ENCODE peak calls at places on chromosomes 16 and 17, in six cellular contexts. V, B, S, U, P and O are unnamed samples.

GRCh38 chr16:88632587-88632930 is 5.8 kb upstream of the IL17C start:
- DNase-seq in S (no peak), U (no peak), P (no peak), V (no peak), B (no peak), O (no peak)

GRCh38 chr17:45342871-45343526 is 26.2 kb upstream of the MAP3K14 start:
- DNase-seq in U (no peak), S (no peak), B (no peak), V (no peak), P (no peak), O (no peak)

GRCh38 chr17:80793421-80793820 is 198.2 kb upstream of the CHMP6 start:
- DNase-seq in S (no peak), U (peak), B (no peak), V (peak), P (no peak), O (no peak)

GRCh38 chr17:17119533-17119932 is 77.3 kb downstream of the MPRIP start:
- DNase-seq in B (peak), P (peak), V (peak), S (no peak), U (peak), O (no peak)

GRCh38 chr17:1188812-1189211 is 9.0 kb upstream of the ABR start:
- DNase-seq in U (no peak), V (peak), B (peak), S (peak), P (no peak), O (no peak)

GRCh38 chr17:21300601-21301571 is 16.4 kb downstream of the MAP2K3 start:
- DNase-seq in P (no peak), B (no peak), S (no peak), U (no peak), V (peak), O (no peak)

GRCh38 chr17:27481327-27481726 is 25.1 kb downstream of the KSR1 start:
- DNase-seq in V (no peak), P (no peak), U (no peak), B (no peak), S (no peak), O (no peak)

GRCh38 chr16:50666658-50667496 is 14.2 kb downstream of the SNX20 start:
- DNase-seq in B (no peak), U (no peak), P (peak), S (no peak), V (peak), O (no peak)

GRCh38 chr16:67562918-67563707 is 787 bp downstream of the CTCF start:
- DNase-seq in V (peak), S (peak), B (peak), U (peak), P (peak), O (peak)

GRCh38 chr17:70258465-70258864 is 89.1 kb downstream of the KCNJ2 start:
- DNase-seq in V (no peak), S (no peak), B (no peak), P (no peak), U (no peak), O (no peak)

GRCh38 chr17:1975573-1975972 is 49.6 kb downstream of the RTN4RL1 start:
- DNase-seq in U (no peak), P (no peak), B (no peak), S (no peak), V (no peak), O (no peak)

GRCh38 chr16:21302454-21302853 is 24.4 kb upstream of the CRYM start:
- DNase-seq in B (peak), V (no peak), S (no peak), U (peak), P (no peak), O (no peak)

GRCh38 chr16:89324056-89325010 is 106.8 kb downstream of the ZNF778 start:
- DNase-seq in P (peak), B (peak), S (no peak), V (peak), U (peak), O (no peak)

GRCh38 chr17:47878203-47879027 is 17.6 kb upstream of the SP2 start:
- DNase-seq in V (no peak), S (no peak), B (no peak), U (no peak), P (no peak), O (no peak)

GRCh38 chr17:36064142-36064541 is at the start of gene CCL18:
- DNase-seq in V (no peak), P (no peak), S (no peak), U (no peak), B (no peak), O (no peak)

GRCh38 chr17:61757168-61757567 is 106.2 kb downstream of the BRIP1 start:
- DNase-seq in U (no peak), P (no peak), V (no peak), B (no peak), S (no peak), O (no peak)

GRCh38 chr16:70615933-70616332 is 30.4 kb upstream of the IL34 start:
- DNase-seq in P (no peak), V (no peak), U (no peak), B (no peak), S (no peak), O (no peak)

GRCh38 chr17:81365148-81365600 is 30.1 kb upstream of the BAHCC1 start:
- DNase-seq in U (peak), S (peak), P (no peak), B (peak), V (peak), O (no peak)

GRCh38 chr17:6940186-6940649 is 55.6 kb upstream of the ALOX12 start:
- DNase-seq in B (peak), S (no peak), U (no peak), P (no peak), V (no peak), O (no peak)

GRCh38 chr17:64223283-64223682 is 39.8 kb downstream of the TEX2 start:
- DNase-seq in P (no peak), B (no peak), U (no peak), S (no peak), V (no peak), O (no peak)

GRCh38 chr16:7025616-7026190 is 306.9 kb upstream of the RBFOX1 start:
- DNase-seq in U (peak), S (peak), B (no peak), P (peak), V (peak), O (no peak)

GRCh38 chr16:69720822-69721430 is 5.4 kb downstream of the NQO1 start:
- DNase-seq in P (no peak), V (no peak), S (no peak), B (no peak), U (no peak), O (peak)

GRCh38 chr17:40560592-40561293 is 4.5 kb downstream of the CCR7 start:
- DNase-seq in V (peak), P (peak), B (peak), U (peak), S (no peak), O (peak)

GRCh38 chr16:68227183-68227793 is 8.6 kb downstream of the ESRP2 start:
- DNase-seq in U (no peak), S (no peak), V (no peak), B (no peak), P (no peak), O (no peak)

DNA sequence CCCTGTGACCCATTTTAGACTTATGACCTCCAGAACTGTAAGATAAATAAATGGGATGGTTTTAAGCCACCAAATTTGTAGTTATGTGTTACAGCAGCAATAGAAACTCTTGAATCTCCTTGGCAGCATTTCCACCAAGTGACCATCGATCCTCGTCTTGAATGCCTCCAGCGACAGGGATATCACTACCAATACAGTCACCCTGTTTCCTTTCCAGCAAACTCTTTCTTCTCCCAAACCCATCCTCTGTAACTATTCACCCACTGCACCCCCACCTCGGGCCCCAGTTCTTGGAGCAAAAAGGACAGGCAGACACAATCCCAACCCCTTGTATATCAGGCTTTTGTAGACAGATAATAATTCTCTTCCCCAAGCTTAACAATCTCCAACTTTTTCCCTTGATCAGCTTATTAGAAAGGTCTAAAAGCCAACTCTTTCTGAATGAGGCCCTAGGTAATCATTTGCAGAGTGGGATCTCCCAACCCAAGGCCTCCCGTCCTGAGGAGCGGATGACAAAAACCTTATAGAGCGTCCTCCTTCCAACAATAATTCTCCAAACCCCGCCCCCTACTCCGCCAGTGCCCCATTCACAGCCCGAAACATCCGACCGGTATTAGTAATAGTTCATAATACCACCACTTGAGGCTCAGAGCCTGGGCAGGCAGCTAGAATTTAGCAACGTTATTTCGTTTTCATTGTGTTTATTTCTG is 14.7 kb upstream of the PLLP start:
- DNase-seq in B (no peak), V (peak), P (no peak), S (peak), U (no peak), O (no peak)
- TF ChIP-seq CTCF in B (no peak), V (no peak), P (no peak), S (no peak), U (peak), O (no peak)

GRCh38 chr16:16045879-16046278 is 96.5 kb downstream of the ABCC1 start:
- DNase-seq in U (no peak), P (no peak), V (no peak), S (no peak), B (no peak), O (no peak)
- TF ChIP-seq CTCF in U (peak), P (peak), V (peak), S (peak), B (peak), O (peak)

DNA sequence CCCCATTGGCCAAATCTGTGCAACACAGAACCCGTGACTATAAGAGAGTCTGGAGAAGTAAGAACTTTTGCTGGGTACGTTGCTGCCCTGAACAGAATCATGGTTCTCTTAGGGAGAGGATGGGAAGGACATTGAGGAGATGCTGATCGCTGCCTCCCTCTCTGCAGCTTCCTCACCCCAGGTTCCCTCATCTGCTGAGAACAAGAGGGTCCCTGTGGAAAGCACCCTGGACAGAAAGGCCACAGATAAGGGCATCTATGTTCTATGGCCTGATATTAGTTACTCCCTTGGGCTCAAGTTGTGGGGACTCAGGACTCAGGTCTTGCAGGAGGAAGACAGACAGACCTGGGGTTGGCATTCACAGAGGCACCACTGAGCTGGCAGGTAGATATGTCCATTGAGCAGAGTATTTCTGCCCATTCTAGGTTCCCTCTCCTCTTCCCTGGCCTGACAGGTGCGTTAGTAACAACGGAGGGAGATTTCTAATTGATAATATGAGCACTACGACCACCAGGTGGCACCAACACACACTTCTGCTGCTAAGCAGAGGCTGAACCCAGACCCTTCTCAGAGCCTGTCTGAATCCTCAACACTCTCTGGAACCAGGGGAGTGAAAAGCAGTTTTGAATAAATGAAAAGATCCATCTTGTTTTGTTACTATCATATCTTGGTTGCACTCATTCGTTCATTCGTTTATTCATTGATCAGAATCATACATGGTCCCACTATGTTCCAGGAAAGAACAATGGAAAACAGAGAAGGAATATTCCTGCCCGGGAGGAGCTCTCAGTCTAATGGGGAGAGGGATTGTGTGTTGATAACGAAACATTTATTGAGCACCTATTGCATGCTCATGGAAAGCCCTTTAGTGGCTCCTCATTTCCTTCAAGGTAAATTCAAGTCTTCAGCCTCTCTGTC is 56.4 kb downstream of the SLC6A2 start:
- DNase-seq in B (peak), P (peak), U (peak), S (peak), V (no peak), O (peak)
- TF ChIP-seq CTCF in B (peak), P (peak), U (peak), S (peak), V (peak), O (peak)

DNA sequence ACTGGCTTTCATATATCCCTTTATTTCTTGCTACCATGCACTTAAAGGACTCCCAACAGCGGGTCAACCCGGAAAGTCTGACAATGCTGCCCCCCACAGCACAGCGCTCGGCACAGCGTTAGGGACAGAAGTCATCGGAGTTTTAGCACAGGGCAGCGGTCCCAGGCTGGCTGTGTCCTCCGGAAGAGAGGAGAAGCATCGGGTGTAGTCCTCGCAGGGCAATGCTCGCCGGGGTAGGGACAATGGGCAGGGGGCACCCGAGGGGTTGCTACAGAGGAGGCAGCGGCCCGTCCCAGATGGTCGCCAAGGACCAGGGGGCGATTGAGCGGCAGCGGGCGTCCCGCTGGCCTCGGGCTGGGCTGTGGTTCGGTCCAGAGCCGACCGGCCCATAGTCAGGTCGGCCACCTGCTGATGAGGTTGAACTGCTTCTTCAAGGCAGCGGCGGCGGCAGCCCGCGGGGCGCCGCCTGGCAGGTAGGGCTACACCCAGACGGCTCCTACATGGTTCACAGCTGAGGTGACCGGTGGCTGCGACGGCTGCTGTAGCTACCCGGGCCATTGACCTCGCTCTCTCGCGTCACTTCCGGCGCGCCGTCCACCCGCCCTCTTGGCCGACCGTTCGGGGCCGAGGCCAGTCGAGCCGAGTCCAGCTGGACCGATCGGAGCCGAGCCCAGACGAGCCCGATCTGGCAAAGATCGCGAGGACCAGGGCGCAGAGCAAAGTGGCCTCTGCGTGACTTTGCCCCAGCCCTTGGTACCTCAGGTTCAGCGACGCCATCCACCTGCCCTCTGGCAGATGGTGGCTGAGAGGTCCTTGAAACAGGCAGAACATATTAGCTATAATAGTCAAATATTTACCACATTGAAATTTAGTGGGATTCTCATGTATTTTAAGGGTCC is 4.7 kb upstream of the LCMT1 start:
- DNase-seq in V (peak), B (peak), U (peak), S (peak), P (peak), O (peak)
- TF ChIP-seq CTCF in V (no peak), B (peak), U (peak), S (peak), P (peak), O (peak)

GRCh38 chr17:33927732-33928133 is 327.4 kb upstream of the CCL2 start:
- DNase-seq in U (peak), V (no peak), S (no peak), P (peak), B (no peak), O (no peak)
- TF ChIP-seq CTCF in U (no peak), V (peak), S (peak), P (no peak), B (no peak), O (no peak)

GRCh38 chr17:31286587-31286986 is 10.5 kb downstream of the OMG start:
- DNase-seq in B (no peak), P (no peak), V (no peak), U (no peak), S (no peak), O (no peak)
- TF ChIP-seq CTCF in B (no peak), P (no peak), V (no peak), U (no peak), S (no peak), O (no peak)

GRCh38 chr16:2687531-2688308 is 5.4 kb downstream of the KCTD5 start:
- DNase-seq in V (no peak), P (no peak), S (no peak), U (no peak), B (no peak), O (no peak)

GRCh38 chr16:2686912-2687507 is 4.7 kb downstream of the KCTD5 start:
- DNase-seq in S (no peak), P (peak), U (no peak), B (no peak), V (peak), O (no peak)

GRCh38 chr16:2682209-2683021 is at the start of gene KCTD5:
- DNase-seq in P (peak), S (peak), V (peak), U (peak), B (peak), O (peak)
- TF ChIP-seq CTCF in P (no peak), S (no peak), V (no peak), U (no peak), B (no peak), O (no peak)